ENCODE peak calls at places on chromosome 4, in four cellular contexts. K, F, R and H are unnamed samples.

GRCh38 chr4:36310793-36311192 is 29.4 kb downstream of the DTHD1 start:
- DNase-seq in K (no peak), F (peak; percentile 23), R (no peak), H (no peak)

GRCh38 chr4:24659241-24659961 is 75.0 kb upstream of the DHX15 start:
- DNase-seq in F (no peak), K (no peak), R (no peak), H (no peak)

GRCh38 chr4:23097251-23097650 is 404.5 kb downstream of the GBA3 start:
- DNase-seq in R (no peak), K (no peak), F (no peak), H (no peak)

GRCh38 chr4:108072300-108072699 is 82.6 kb downstream of the HADH start:
- DNase-seq in R (no peak), F (peak; percentile 46), K (no peak), H (no peak)

GRCh38 chr4:151417766-151418376 is 8.9 kb downstream of the FHIP1A start:
- DNase-seq in K (no peak), F (no peak), R (no peak), H (no peak)

GRCh38 chr4:58740897-58741296 is 1630.7 kb upstream of the IGFBP7 start:
- DNase-seq in R (no peak), F (no peak), K (no peak), H (no peak)

GRCh38 chr4:54337007-54337406 is 107.9 kb downstream of the PDGFRA start:
- DNase-seq in R (no peak), F (no peak), K (no peak), H (no peak)

GRCh38 chr4:40121515-40121914 is 64.9 kb downstream of the N4BP2 start:
- DNase-seq in K (no peak), R (no peak), F (no peak), H (peak; percentile 43)

GRCh38 chr4:129335263-129335662 is 239.3 kb downstream of the C4orf33 start:
- DNase-seq in R (no peak), F (no peak), K (no peak), H (no peak)

GRCh38 chr4:71267244-71267643 is 71.6 kb upstream of the SLC4A4 start:
- DNase-seq in K (no peak), F (no peak), R (no peak), H (no peak)

GRCh38 chr4:106021737-106022410 is 126.6 kb downstream of the NPNT start:
- DNase-seq in K (no peak), F (no peak), R (no peak), H (no peak)

GRCh38 chr4:131302108-131302507 is 1847.0 kb upstream of the PCDH10 start:
- DNase-seq in R (no peak), K (no peak), F (no peak), H (no peak)

GRCh38 chr4:78735697-78736096 is 40.5 kb upstream of the BMP2K start:
- DNase-seq in R (no peak), F (no peak), K (no peak), H (no peak)

GRCh38 chr4:135281230-135281629 is 1079.6 kb upstream of the PABPC4L start:
- DNase-seq in K (no peak), R (no peak), F (no peak), H (no peak)

GRCh38 chr4:617644-618330 is 7.6 kb upstream of the PDE6B start:
- DNase-seq in K (no peak), F (no peak), R (no peak), H (peak; percentile 51)

GRCh38 chr4:48668254-48669017 is 111.6 kb downstream of the FRYL start:
- DNase-seq in F (no peak), R (no peak), K (no peak), H (no peak)

GRCh38 chr4:167826281-167826680 is 266.1 kb upstream of the ANXA10 start:
- DNase-seq in K (no peak), R (no peak), F (no peak), H (no peak)

GRCh38 chr4:1239141-1239948 is 9.6 kb downstream of the CTBP1 start:
- DNase-seq in F (peak; percentile 7), K (no peak), R (peak; percentile 20), H (peak; percentile 70)

GRCh38 chr4:140523370-140523856 is 555 bp upstream of the ELMOD2 start:
- DNase-seq in F (no peak), R (no peak), K (no peak), H (no peak)

GRCh38 chr4:47513493-47513892 is 28.4 kb downstream of the ATP10D start:
- DNase-seq in R (no peak), K (no peak), F (no peak), H (no peak)

GRCh38 chr4:101471201-101471600 is 123.9 kb upstream of the PPP3CA start:
- DNase-seq in K (no peak), F (no peak), R (no peak), H (no peak)

GRCh38 chr4:33532821-33533220 is 2711.5 kb downstream of the ARAP2 start:
- DNase-seq in R (no peak), F (no peak), K (no peak), H (no peak)

GRCh38 chr4:53734584-53735363 is 143.5 kb upstream of the LNX1 start:
- DNase-seq in K (no peak), R (no peak), F (no peak), H (no peak)

GRCh38 chr4:152680988-152681731 is 1.4 kb upstream of the TMEM154 start:
- DNase-seq in K (no peak), F (no peak), R (no peak), H (no peak)

GRCh38 chr4:103754844-103755243 is 35.1 kb upstream of the TACR3 start:
- DNase-seq in R (no peak), F (peak; percentile 77), K (no peak), H (no peak)

GRCh38 chr4:88251914-88252313 is 32.4 kb downstream of the PPM1K start:
- DNase-seq in K (no peak), F (no peak), R (no peak), H (no peak)

GRCh38 chr4:186472948-186473347 is 82.4 kb downstream of the MTNR1A start:
- DNase-seq in F (no peak), R (peak; percentile 30), K (no peak), H (no peak)

GRCh38 chr4:171626554-171626953 is 186.7 kb upstream of the GALNTL6 start:
- DNase-seq in R (no peak), F (no peak), K (no peak), H (no peak)

GRCh38 chr4:184819786-184820185 is 6.0 kb downstream of the ACSL1 start:
- DNase-seq in F (no peak), K (no peak), R (no peak), H (no peak)

GRCh38 chr4:138113819-138114415 is 128.2 kb downstream of the SLC7A11 start:
- DNase-seq in K (no peak), R (no peak), F (no peak), H (no peak)

GRCh38 chr4:6427439-6428090 is 44.8 kb downstream of the PPP2R2C start:
- DNase-seq in K (no peak), F (no peak), R (no peak), H (no peak)

GRCh38 chr4:159725571-159725970 is 622.7 kb downstream of the RAPGEF2 start:
- DNase-seq in F (no peak), K (no peak), R (no peak), H (no peak)
- TF ChIP-seq POLR2AphosphoS5 in F (no peak), K (no peak), R (no peak), H (no peak)

DNA sequence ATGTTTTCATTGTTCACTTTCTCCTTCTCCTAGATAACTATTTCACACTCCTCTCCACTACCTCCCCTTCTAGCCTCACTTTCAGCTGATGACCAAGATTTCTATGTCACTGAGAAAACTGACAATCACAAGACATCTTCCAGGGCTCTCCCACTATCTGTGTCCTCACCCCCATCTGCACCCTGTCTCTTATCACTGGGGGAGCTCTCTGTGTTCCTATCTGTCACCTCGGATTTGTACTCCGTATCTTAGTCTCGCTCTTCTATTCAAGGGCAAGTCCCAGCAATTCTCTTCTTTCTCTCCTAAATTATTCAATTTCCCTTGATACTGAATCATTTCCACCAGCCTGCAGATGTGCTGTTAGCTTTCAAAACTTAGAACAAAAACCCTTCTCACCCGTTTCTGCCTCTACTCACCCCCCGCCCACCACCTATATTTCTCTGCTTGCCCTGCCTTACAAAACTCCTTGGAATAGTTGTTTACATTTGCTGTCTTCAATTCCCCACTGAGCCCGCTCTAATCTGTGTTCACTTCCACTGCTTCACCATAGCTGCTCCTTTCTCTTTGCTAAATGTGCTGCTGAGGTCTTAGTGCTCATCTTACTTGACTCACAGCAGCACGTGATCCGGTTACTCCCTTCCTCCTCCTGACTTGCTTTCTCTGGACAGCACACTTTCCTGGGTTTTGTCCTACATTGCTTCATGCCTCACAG is 293.2 kb downstream of the UNC5C start:
- DNase-seq in K (no peak), F (no peak), R (no peak), H (no peak)
- TF ChIP-seq POLR2AphosphoS5 in K (no peak), F (no peak), R (no peak), H (no peak)

GRCh38 chr4:113468165-113469022 is 293.1 kb downstream of the CAMK2D start:
- DNase-seq in R (peak; percentile 3), K (peak; percentile 30), F (peak; percentile 68), H (peak; percentile 84)
- TF ChIP-seq POLR2AphosphoS5 in R (peak; percentile 78), K (peak; percentile 58), F (peak; percentile 89), H (peak; percentile 75)

DNA sequence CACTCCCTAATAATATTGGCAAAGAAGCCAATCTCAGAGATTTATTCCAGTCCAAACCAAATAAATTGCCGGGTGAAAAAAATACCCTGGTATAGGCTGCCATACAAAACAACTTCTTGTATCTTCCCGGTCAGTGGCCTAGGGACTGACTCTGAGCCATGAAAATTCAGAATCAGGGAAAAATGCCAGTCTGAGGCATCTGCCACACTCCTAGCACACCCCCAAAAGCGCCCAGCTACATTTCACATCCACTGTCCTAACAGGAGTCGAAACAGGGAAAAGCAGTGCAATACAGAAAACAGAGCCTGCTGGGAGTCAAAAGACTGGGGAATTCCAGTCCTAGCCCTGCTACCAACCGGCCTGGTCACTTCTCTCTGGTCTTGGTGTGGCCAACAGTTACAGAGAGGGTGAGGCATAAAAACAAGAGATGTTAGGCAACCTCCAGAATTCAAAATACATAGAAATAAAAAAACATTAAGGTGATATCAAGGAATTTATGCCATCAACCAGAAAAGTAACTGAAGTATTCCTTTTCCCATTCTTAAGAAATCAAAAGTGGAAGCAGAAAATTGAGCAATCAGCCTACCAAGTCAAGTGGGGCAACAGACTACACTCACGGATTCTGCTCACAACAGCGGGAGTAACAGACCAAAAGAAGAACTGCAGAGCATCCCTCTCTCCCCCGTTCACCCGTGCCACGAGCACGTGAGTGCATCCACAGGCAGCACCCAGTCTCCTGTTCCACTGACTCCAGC is 29.5 kb downstream of the AFAP1 start:
- DNase-seq in F (no peak), K (no peak), R (no peak), H (no peak)
- TF ChIP-seq POLR2AphosphoS5 in F (no peak), K (no peak), R (no peak), H (no peak)

DNA sequence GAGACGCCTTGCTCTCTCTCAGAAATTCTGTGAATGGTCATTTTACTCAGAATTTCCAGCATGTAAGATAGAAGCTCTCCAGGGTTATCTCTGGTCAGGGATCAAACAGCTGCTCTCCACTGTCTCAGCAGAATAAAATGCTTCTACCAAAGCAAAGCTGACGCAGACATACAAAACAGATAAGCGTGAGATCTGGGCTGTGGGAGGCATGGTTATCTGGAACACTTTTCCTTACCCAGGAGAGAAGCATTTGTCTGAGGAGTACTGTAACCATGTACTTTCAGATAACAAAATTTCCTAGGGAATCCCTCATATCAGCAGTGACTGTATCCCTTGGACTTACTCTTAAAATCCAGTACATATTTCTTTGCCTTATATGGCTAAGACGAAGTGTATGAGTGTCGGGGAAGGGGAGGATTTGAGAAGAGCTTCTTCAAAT is 121.7 kb upstream of the TSPAN5 start:
- DNase-seq in F (no peak), R (peak; percentile 32), K (no peak), H (no peak)
- TF ChIP-seq POLR2AphosphoS5 in F (no peak), R (no peak), K (no peak), H (no peak)

GRCh38 chr4:37890501-37891220 is at the start of gene TBC1D1:
- DNase-seq in F (peak; percentile 81), R (peak; percentile 69), K (peak; percentile 41), H (peak; percentile 87)
- TF ChIP-seq POLR2AphosphoS5 in F (no peak), R (no peak), K (no peak), H (peak; percentile 7)

GRCh38 chr4:124019749-124020549 is 623.4 kb downstream of the SPRY1 start:
- DNase-seq in K (no peak), R (no peak), F (no peak), H (no peak)
- TF ChIP-seq POLR2AphosphoS5 in K (no peak), R (no peak), F (peak; percentile 4), H (no peak)